ENCODE peak calls at places on chromosomes 16 and 17, in six cellular contexts. One of them, this sample, is unnamed.

GRCh38 chr16:20899503-20900298 is 457 bp downstream of the DCUN1D3 start:
- DNase-seq in MCF 10A: no peak
- DNase-seq in mesothelial cell of epicardium: peak
- DNase-seq in OCI-LY7: peak
- DNase-seq in cardiac muscle cell: peak
- DNase-seq in body of pancreas: no peak
- DNase-seq in this sample: peak

GRCh38 chr17:41792835-41793748 is 6.6 kb upstream of the JUP start:
- DNase-seq in MCF 10A: peak
- DNase-seq in mesothelial cell of epicardium: no peak
- DNase-seq in OCI-LY7: no peak
- DNase-seq in cardiac muscle cell: peak
- DNase-seq in body of pancreas: peak
- DNase-seq in this sample: peak

GRCh38 chr16:35631261-35631945 is 2172.0 kb downstream of the TP53TG3F start:
- DNase-seq in MCF 10A: no peak
- DNase-seq in mesothelial cell of epicardium: no peak
- DNase-seq in OCI-LY7: no peak
- DNase-seq in cardiac muscle cell: no peak
- DNase-seq in body of pancreas: no peak
- DNase-seq in this sample: no peak

GRCh38 chr16:53620476-53620875 is 83.2 kb downstream of the RPGRIP1L start:
- DNase-seq in MCF 10A: no peak
- DNase-seq in mesothelial cell of epicardium: no peak
- DNase-seq in OCI-LY7: no peak
- DNase-seq in cardiac muscle cell: no peak
- DNase-seq in body of pancreas: no peak
- DNase-seq in this sample: no peak

GRCh38 chr17:41340934-41341861 is 9.4 kb downstream of the KRT33A start:
- DNase-seq in MCF 10A: no peak
- DNase-seq in mesothelial cell of epicardium: no peak
- DNase-seq in OCI-LY7: no peak
- DNase-seq in cardiac muscle cell: no peak
- DNase-seq in body of pancreas: no peak
- DNase-seq in this sample: no peak

GRCh38 chr17:37742114-37742761 is 2.6 kb downstream of the HNF1B start:
- DNase-seq in MCF 10A: no peak
- DNase-seq in mesothelial cell of epicardium: peak
- DNase-seq in OCI-LY7: no peak
- DNase-seq in cardiac muscle cell: peak
- DNase-seq in body of pancreas: peak
- DNase-seq in this sample: peak

GRCh38 chr17:38761612-38762011 is 9.1 kb downstream of the PSMB3 start:
- DNase-seq in MCF 10A: peak
- DNase-seq in mesothelial cell of epicardium: no peak
- DNase-seq in OCI-LY7: peak
- DNase-seq in cardiac muscle cell: peak
- DNase-seq in body of pancreas: no peak
- DNase-seq in this sample: peak

GRCh38 chr16:17311333-17312099 is 159.2 kb downstream of the XYLT1 start:
- DNase-seq in MCF 10A: no peak
- DNase-seq in mesothelial cell of epicardium: no peak
- DNase-seq in OCI-LY7: no peak
- DNase-seq in cardiac muscle cell: no peak
- DNase-seq in body of pancreas: no peak
- DNase-seq in this sample: no peak

GRCh38 chr17:37820313-37821024 is 75.6 kb upstream of the HNF1B start:
- DNase-seq in MCF 10A: no peak
- DNase-seq in mesothelial cell of epicardium: no peak
- DNase-seq in OCI-LY7: peak
- DNase-seq in cardiac muscle cell: peak
- DNase-seq in body of pancreas: no peak
- DNase-seq in this sample: no peak

GRCh38 chr16:66524601-66525164 is 25.2 kb downstream of the TK2 start:
- DNase-seq in MCF 10A: no peak
- DNase-seq in mesothelial cell of epicardium: no peak
- DNase-seq in OCI-LY7: peak
- DNase-seq in cardiac muscle cell: no peak
- DNase-seq in body of pancreas: no peak
- DNase-seq in this sample: no peak

GRCh38 chr16:84600343-84601229 is 17.3 kb downstream of the COTL1 start:
- DNase-seq in MCF 10A: no peak
- DNase-seq in mesothelial cell of epicardium: no peak
- DNase-seq in OCI-LY7: peak
- DNase-seq in cardiac muscle cell: no peak
- DNase-seq in body of pancreas: no peak
- DNase-seq in this sample: no peak

GRCh38 chr17:47192549-47192948 is 3.5 kb upstream of the CDC27 start:
- DNase-seq in MCF 10A: no peak
- DNase-seq in mesothelial cell of epicardium: no peak
- DNase-seq in OCI-LY7: peak
- DNase-seq in cardiac muscle cell: no peak
- DNase-seq in body of pancreas: no peak
- DNase-seq in this sample: no peak

GRCh38 chr16:85615014-85615851 is 2.1 kb downstream of the GSE1 start:
- DNase-seq in MCF 10A: peak
- DNase-seq in mesothelial cell of epicardium: peak
- DNase-seq in OCI-LY7: no peak
- DNase-seq in cardiac muscle cell: peak
- DNase-seq in body of pancreas: peak
- DNase-seq in this sample: peak

GRCh38 chr16:79980650-79981521 is 380.3 kb upstream of the MAF start:
- DNase-seq in MCF 10A: no peak
- DNase-seq in mesothelial cell of epicardium: no peak
- DNase-seq in OCI-LY7: no peak
- DNase-seq in cardiac muscle cell: no peak
- DNase-seq in body of pancreas: no peak
- DNase-seq in this sample: peak

GRCh38 chr17:61400058-61400785 is 579 bp downstream of the TBX2 start:
- DNase-seq in MCF 10A: peak
- DNase-seq in mesothelial cell of epicardium: peak
- DNase-seq in OCI-LY7: no peak
- DNase-seq in cardiac muscle cell: peak
- DNase-seq in body of pancreas: no peak
- DNase-seq in this sample: peak

GRCh38 chr16:88662843-88663606 is at the start of gene MVD:
- DNase-seq in MCF 10A: peak
- DNase-seq in mesothelial cell of epicardium: peak
- DNase-seq in OCI-LY7: peak
- DNase-seq in cardiac muscle cell: peak
- DNase-seq in body of pancreas: peak
- DNase-seq in this sample: peak
- TF ChIP-seq CTCF in MCF 10A: no peak
- TF ChIP-seq CTCF in mesothelial cell of epicardium: no peak
- TF ChIP-seq CTCF in OCI-LY7: peak
- TF ChIP-seq CTCF in cardiac muscle cell: no peak
- TF ChIP-seq CTCF in body of pancreas: peak
- TF ChIP-seq CTCF in this sample: no peak

GRCh38 chr17:28846231-28846630 is 3.6 kb upstream of the FAM222B start:
- DNase-seq in MCF 10A: peak
- DNase-seq in mesothelial cell of epicardium: no peak
- DNase-seq in OCI-LY7: no peak
- DNase-seq in cardiac muscle cell: no peak
- DNase-seq in body of pancreas: no peak
- DNase-seq in this sample: no peak

GRCh38 chr17:28843810-28844137 is 1.2 kb upstream of the FAM222B start:
- DNase-seq in MCF 10A: no peak
- DNase-seq in mesothelial cell of epicardium: no peak
- DNase-seq in OCI-LY7: no peak
- DNase-seq in cardiac muscle cell: no peak
- DNase-seq in body of pancreas: no peak
- DNase-seq in this sample: no peak

GRCh38 chr17:28854457-28855382 is at the start of gene ERAL1:
- DNase-seq in MCF 10A: peak
- DNase-seq in mesothelial cell of epicardium: peak
- DNase-seq in OCI-LY7: peak
- DNase-seq in cardiac muscle cell: peak
- DNase-seq in body of pancreas: peak
- DNase-seq in this sample: peak

GRCh38 chr17:28853295-28853694 is 1.5 kb upstream of the ERAL1 start:
- DNase-seq in MCF 10A: no peak
- DNase-seq in mesothelial cell of epicardium: no peak
- DNase-seq in OCI-LY7: no peak
- DNase-seq in cardiac muscle cell: no peak
- DNase-seq in body of pancreas: no peak
- DNase-seq in this sample: no peak

DNA sequence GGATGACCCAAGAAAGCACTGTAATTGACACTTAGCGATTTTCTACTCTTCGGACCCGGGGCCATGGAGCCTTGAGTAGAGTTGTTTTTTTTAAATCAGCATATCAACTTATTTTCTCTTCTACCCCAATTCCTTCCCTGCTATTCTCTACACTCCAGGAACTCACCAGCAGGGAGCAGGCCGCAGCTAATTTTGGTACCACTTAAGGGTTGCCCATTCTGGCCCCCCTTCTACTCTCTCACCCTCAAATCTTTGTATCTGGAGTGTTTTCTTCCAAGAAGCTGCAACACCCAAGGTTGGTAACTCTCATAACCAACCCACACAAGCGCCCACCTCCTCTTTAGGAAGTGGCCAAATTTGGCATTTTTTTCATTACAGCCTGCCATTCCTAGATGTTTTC is 5.5 kb upstream of the ERAL1 start:
- DNase-seq in MCF 10A: peak
- DNase-seq in mesothelial cell of epicardium: no peak
- DNase-seq in OCI-LY7: no peak
- DNase-seq in cardiac muscle cell: peak
- DNase-seq in body of pancreas: no peak
- DNase-seq in this sample: no peak
- TF ChIP-seq CTCF in MCF 10A: no peak
- TF ChIP-seq CTCF in mesothelial cell of epicardium: no peak
- TF ChIP-seq CTCF in OCI-LY7: no peak
- TF ChIP-seq CTCF in cardiac muscle cell: peak
- TF ChIP-seq CTCF in body of pancreas: no peak
- TF ChIP-seq CTCF in this sample: no peak

GRCh38 chr16:63702981-63703590 is 1418.8 kb downstream of the CDH11 start:
- DNase-seq in MCF 10A: no peak
- DNase-seq in mesothelial cell of epicardium: no peak
- DNase-seq in OCI-LY7: peak
- DNase-seq in cardiac muscle cell: peak
- DNase-seq in body of pancreas: peak
- DNase-seq in this sample: no peak
- TF ChIP-seq CTCF in MCF 10A: no peak
- TF ChIP-seq CTCF in mesothelial cell of epicardium: no peak
- TF ChIP-seq CTCF in OCI-LY7: no peak
- TF ChIP-seq CTCF in cardiac muscle cell: no peak
- TF ChIP-seq CTCF in body of pancreas: no peak
- TF ChIP-seq CTCF in this sample: no peak

DNA sequence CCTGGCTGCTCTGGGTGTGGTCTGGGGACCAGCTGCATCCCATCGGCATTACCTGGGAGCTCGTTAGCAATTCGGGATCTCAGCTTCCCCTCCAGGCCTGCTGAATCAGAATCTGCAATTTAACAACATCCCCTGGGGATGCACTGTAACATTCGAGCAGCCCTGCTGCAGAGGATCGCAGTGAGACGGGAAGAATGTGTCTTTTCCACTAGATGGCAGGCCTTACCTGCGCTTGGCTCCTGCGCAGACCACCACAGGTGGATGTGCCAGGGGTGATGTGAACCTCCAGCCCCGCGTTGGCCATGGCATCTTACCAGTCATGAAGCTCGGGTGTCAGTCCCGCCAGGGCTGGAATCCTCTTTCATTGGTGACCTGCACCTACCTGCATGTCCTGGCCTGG is 209.9 kb downstream of the PRKCB start:
- DNase-seq in MCF 10A: peak
- DNase-seq in mesothelial cell of epicardium: peak
- DNase-seq in OCI-LY7: peak
- DNase-seq in cardiac muscle cell: peak
- DNase-seq in body of pancreas: no peak
- DNase-seq in this sample: peak
- TF ChIP-seq CTCF in MCF 10A: peak
- TF ChIP-seq CTCF in mesothelial cell of epicardium: peak
- TF ChIP-seq CTCF in OCI-LY7: peak
- TF ChIP-seq CTCF in cardiac muscle cell: peak
- TF ChIP-seq CTCF in body of pancreas: peak
- TF ChIP-seq CTCF in this sample: peak

GRCh38 chr17:32341857-32342602 is at the start of gene C17orf75:
- DNase-seq in MCF 10A: peak
- DNase-seq in mesothelial cell of epicardium: peak
- DNase-seq in OCI-LY7: peak
- DNase-seq in cardiac muscle cell: peak
- DNase-seq in body of pancreas: peak
- DNase-seq in this sample: peak

GRCh38 chr17:32342603-32343325 is 791 bp upstream of the C17orf75 start:
- DNase-seq in MCF 10A: no peak
- DNase-seq in mesothelial cell of epicardium: no peak
- DNase-seq in OCI-LY7: no peak
- DNase-seq in cardiac muscle cell: no peak
- DNase-seq in body of pancreas: no peak
- DNase-seq in this sample: no peak

GRCh38 chr17:32345953-32346600 is 3.9 kb upstream of the ZNF207 start:
- DNase-seq in MCF 10A: no peak
- DNase-seq in mesothelial cell of epicardium: no peak
- DNase-seq in OCI-LY7: no peak
- DNase-seq in cardiac muscle cell: no peak
- DNase-seq in body of pancreas: no peak
- DNase-seq in this sample: no peak

GRCh38 chr17:32335647-32336046 is 6.3 kb downstream of the C17orf75 start:
- DNase-seq in MCF 10A: no peak
- DNase-seq in mesothelial cell of epicardium: no peak
- DNase-seq in OCI-LY7: no peak
- DNase-seq in cardiac muscle cell: no peak
- DNase-seq in body of pancreas: no peak
- DNase-seq in this sample: no peak

GRCh38 chr17:32341141-32341856 is 674 bp downstream of the C17orf75 start:
- DNase-seq in MCF 10A: peak
- DNase-seq in mesothelial cell of epicardium: no peak
- DNase-seq in OCI-LY7: peak
- DNase-seq in cardiac muscle cell: peak
- DNase-seq in body of pancreas: peak
- DNase-seq in this sample: peak
- TF ChIP-seq CTCF in MCF 10A: peak
- TF ChIP-seq CTCF in mesothelial cell of epicardium: no peak
- TF ChIP-seq CTCF in OCI-LY7: peak
- TF ChIP-seq CTCF in cardiac muscle cell: no peak
- TF ChIP-seq CTCF in body of pancreas: no peak
- TF ChIP-seq CTCF in this sample: peak

GRCh38 chr17:8574687-8575086 is 55.8 kb downstream of the MYH10 start:
- DNase-seq in MCF 10A: no peak
- DNase-seq in mesothelial cell of epicardium: no peak
- DNase-seq in OCI-LY7: no peak
- DNase-seq in cardiac muscle cell: no peak
- DNase-seq in body of pancreas: no peak
- DNase-seq in this sample: no peak
- TF ChIP-seq CTCF in MCF 10A: no peak
- TF ChIP-seq CTCF in mesothelial cell of epicardium: no peak
- TF ChIP-seq CTCF in OCI-LY7: peak
- TF ChIP-seq CTCF in cardiac muscle cell: peak
- TF ChIP-seq CTCF in body of pancreas: no peak
- TF ChIP-seq CTCF in this sample: no peak

GRCh38 chr17:82126479-82127314 is 28.7 kb upstream of the FASN start:
- DNase-seq in MCF 10A: no peak
- DNase-seq in mesothelial cell of epicardium: no peak
- DNase-seq in OCI-LY7: peak
- DNase-seq in cardiac muscle cell: no peak
- DNase-seq in body of pancreas: no peak
- DNase-seq in this sample: no peak
- TF ChIP-seq CTCF in MCF 10A: no peak
- TF ChIP-seq CTCF in mesothelial cell of epicardium: no peak
- TF ChIP-seq CTCF in OCI-LY7: no peak
- TF ChIP-seq CTCF in cardiac muscle cell: no peak
- TF ChIP-seq CTCF in body of pancreas: no peak
- TF ChIP-seq CTCF in this sample: no peak